ENCODE peak calls at places on chromosomes 4 and X, in six cellular contexts. J, K, U, W, F and T are unnamed samples.

GRCh38 chrX:129932792-129933321 is 26.9 kb downstream of the UTP14A start:
- DNase-seq in W (no peak), F (no peak), K (no peak), J (no peak), U (no peak), T (no peak)

GRCh38 chrX:67545772-67546495 is 2.1 kb downstream of the AR start:
- DNase-seq in J (no peak), K (no peak), U (peak; percentile 17), F (no peak), W (no peak), T (no peak)

GRCh38 chr4:7202391-7202790 is 10.1 kb downstream of the SORCS2 start:
- DNase-seq in F (peak; percentile 42), K (no peak), U (peak; percentile 54), J (no peak), W (no peak), T (no peak)

GRCh38 chrX:154761977-154762528 is 611 bp upstream of the DKC1 start:
- DNase-seq in W (no peak), K (no peak), F (no peak), U (no peak), J (peak; percentile 82), T (peak; percentile 34)

GRCh38 chrX:153765138-153766079 is 1.4 kb downstream of the PLXNB3 start:
- DNase-seq in J (no peak), W (no peak), F (peak; percentile 23), U (peak; percentile 21), K (no peak), T (no peak)

GRCh38 chr4:102759835-102760644 is 728 bp downstream of the MANBA start:
- DNase-seq in F (peak; percentile 48), K (peak; percentile 90), W (no peak), J (no peak), U (peak; percentile 65), T (no peak)

GRCh38 chrX:130654409-130654970 is 248.5 kb downstream of the ENOX2 start:
- DNase-seq in F (no peak), K (no peak), U (peak; percentile 6), W (no peak), J (peak; percentile 20), T (peak; percentile 5)

GRCh38 chr4:71198958-71199357 is 139.9 kb upstream of the SLC4A4 start:
- DNase-seq in K (no peak), J (no peak), F (no peak), W (no peak), U (no peak), T (no peak)

GRCh38 chr4:113561092-113561491 is 200.4 kb downstream of the CAMK2D start:
- DNase-seq in W (no peak), U (no peak), F (no peak), J (no peak), K (no peak), T (no peak)

GRCh38 chrX:128021566-128021965 is 30.6 kb downstream of the ACTRT1 start:
- DNase-seq in F (no peak), J (no peak), U (no peak), W (no peak), K (no peak), T (no peak)

GRCh38 chr4:181807771-181808170 is 435.4 kb upstream of the TENM3 start:
- DNase-seq in U (no peak), J (no peak), K (no peak), W (no peak), F (peak; percentile 52), T (no peak)

GRCh38 chr4:40992472-40993298 is 221.7 kb downstream of the APBB2 start:
- DNase-seq in J (no peak), U (peak; percentile 92), K (no peak), W (no peak), F (peak; percentile 87), T (no peak)

GRCh38 chr4:76585897-76586360 is 150.9 kb downstream of the SHROOM3 start:
- DNase-seq in F (no peak), W (no peak), U (peak; percentile 42), K (no peak), J (peak; percentile 70), T (peak; percentile 65)

GRCh38 chr4:1333256-1333655 is 13.8 kb upstream of the UVSSA start:
- DNase-seq in J (no peak), U (no peak), K (no peak), F (no peak), W (no peak), T (no peak)

GRCh38 chrX:131975851-131976250 is 47.3 kb upstream of the STK26 start:
- DNase-seq in W (no peak), K (no peak), F (no peak), J (no peak), U (no peak), T (no peak)

GRCh38 chrX:68929332-68930150 is 100.7 kb downstream of the EFNB1 start:
- DNase-seq in W (no peak), J (no peak), K (no peak), F (peak; percentile 86), U (peak; percentile 81), T (no peak)

GRCh38 chr4:148076964-148077363 is 345.1 kb downstream of the ARHGAP10 start:
- DNase-seq in W (no peak), K (no peak), J (no peak), F (peak; percentile 11), U (no peak), T (no peak)

GRCh38 chrX:130529531-130529930 is 127.7 kb downstream of the RBMX2 start:
- DNase-seq in J (no peak), K (no peak), W (no peak), U (no peak), F (no peak), T (no peak)

GRCh38 chrX:48890296-48890925 is 7.2 kb downstream of the TIMM17B start:
- DNase-seq in W (no peak), F (no peak), U (no peak), K (no peak), J (no peak), T (no peak)

GRCh38 chr4:147709999-147710398 is 21.9 kb upstream of the ARHGAP10 start:
- DNase-seq in W (no peak), F (peak; percentile 92), U (peak; percentile 30), K (no peak), J (no peak), T (no peak)

GRCh38 chr4:176193898-176194297 is 1.5 kb downstream of the SPATA4 start:
- DNase-seq in F (peak; percentile 85), U (no peak), K (no peak), J (no peak), W (no peak), T (no peak)

GRCh38 chr4:145720656-145721055 is 40.7 kb downstream of the C4orf51 start:
- DNase-seq in U (no peak), F (no peak), W (no peak), J (no peak), K (no peak), T (no peak)

GRCh38 chrX:2311483-2311882 is 189.3 kb downstream of the DHRSX start:
- DNase-seq in F (no peak), W (no peak), U (no peak), J (no peak), K (no peak), T (no peak)

GRCh38 chr4:152983221-152983620 is 47.1 kb downstream of the FHDC1 start:
- DNase-seq in J (no peak), W (no peak), F (peak; percentile 66), K (no peak), U (peak; percentile 6), T (no peak)

GRCh38 chr4:105059337-105059736 is 87.3 kb upstream of the TET2 start:
- DNase-seq in J (no peak), K (no peak), W (no peak), U (no peak), F (peak; percentile 56), T (no peak)

GRCh38 chrX:154727418-154728323 is 23.2 kb downstream of the GAB3 start:
- DNase-seq in K (no peak), F (peak; percentile 85), J (no peak), W (no peak), U (peak; percentile 78), T (no peak)

GRCh38 chrX:47361538-47362511 is 8.6 kb upstream of the ZNF157 start:
- DNase-seq in K (peak; percentile 88), U (peak; percentile 96), F (peak; percentile 56), J (peak; percentile 91), W (peak; percentile 83), T (peak; percentile 86)

GRCh38 chr4:122625156-122625555 is 4.3 kb upstream of the IL21 start:
- DNase-seq in K (no peak), J (no peak), W (no peak), F (no peak), U (no peak), T (no peak)

GRCh38 chr4:145716200-145716599 is 36.3 kb downstream of the C4orf51 start:
- DNase-seq in J (no peak), K (no peak), U (peak; percentile 53), F (peak; percentile 36), W (no peak), T (no peak)

GRCh38 chrX:112043997-112044396 is 38.6 kb downstream of the TRPC5 start:
- DNase-seq in F (no peak), K (no peak), J (no peak), W (no peak), U (peak; percentile 0), T (no peak)